ENCODE peak calls at places on chromosome 6, in six cellular contexts. D is HepG2, I is NB4, E is GM12878, T is K562, C is A549. Q is an unnamed sample.

GRCh38 chr6:46072866-46073265 is 56.9 kb upstream of the ENPP4 start:
- DNase-seq in D (no peak), I (no peak), E (no peak), T (no peak), C (no peak), Q (no peak)

GRCh38 chr6:13873288-13874190 is 51.2 kb upstream of the RNF182 start:
- DNase-seq in D (peak), I (peak), E (peak), T (peak), C (peak), Q (peak)

GRCh38 chr6:156912431-156912830 is 135.3 kb downstream of the ARID1B start:
- DNase-seq in D (no peak), I (peak), E (no peak), T (peak), C (no peak), Q (no peak)

GRCh38 chr6:139344186-139344963 is 30.1 kb downstream of the CITED2 start:
- DNase-seq in D (no peak), I (no peak), E (no peak), T (no peak), C (no peak), Q (no peak)

GRCh38 chr6:133114973-133115372 is 126.2 kb upstream of the EYA4 start:
- DNase-seq in D (no peak), I (no peak), E (no peak), T (no peak), C (no peak), Q (no peak)

GRCh38 chr6:107670792-107671199 is 153.3 kb downstream of the SCML4 start:
- DNase-seq in D (no peak), I (peak), E (peak), T (no peak), C (no peak), Q (peak)

GRCh38 chr6:44166116-44166515 is 7.5 kb downstream of the CAPN11 start:
- DNase-seq in D (no peak), I (peak), E (no peak), T (no peak), C (no peak), Q (no peak)

GRCh38 chr6:137120748-137121147 is 52.7 kb downstream of the IL22RA2 start:
- DNase-seq in D (no peak), I (no peak), E (no peak), T (no peak), C (no peak), Q (no peak)

GRCh38 chr6:148427333-148427732 is 84.7 kb downstream of the SASH1 start:
- DNase-seq in D (no peak), I (no peak), E (no peak), T (no peak), C (no peak), Q (no peak)

GRCh38 chr6:56091159-56091869 is 156.1 kb downstream of the COL21A1 start:
- DNase-seq in D (peak), I (peak), E (no peak), T (no peak), C (peak), Q (peak)

GRCh38 chr6:86936834-86937218 is 502 bp upstream of the HTR1E start:
- DNase-seq in D (no peak), I (no peak), E (no peak), T (no peak), C (no peak), Q (no peak)

GRCh38 chr6:166849762-166850181 is 106.6 kb downstream of the RNASET2 start:
- DNase-seq in D (no peak), I (no peak), E (peak), T (no peak), C (no peak), Q (no peak)

GRCh38 chr6:77457720-77458349 is 5.5 kb downstream of the HTR1B start:
- DNase-seq in D (peak), I (peak), E (no peak), T (peak), C (peak), Q (peak)

GRCh38 chr6:31945507-31946369 is at the start of gene CFB:
- DNase-seq in D (peak), I (no peak), E (no peak), T (no peak), C (peak), Q (peak)

GRCh38 chr6:40763001-40763400 is 175.8 kb upstream of the LRFN2 start:
- DNase-seq in D (no peak), I (no peak), E (no peak), T (no peak), C (no peak), Q (no peak)
- TF ChIP-seq MAX in D (no peak), I (no peak), E (no peak), T (no peak), C (no peak), Q (no peak)

GRCh38 chr6:160891690-160892089 is 99.9 kb upstream of the MAP3K4 start:
- DNase-seq in D (no peak), I (no peak), E (no peak), T (no peak), C (no peak), Q (no peak)
- TF ChIP-seq MYC in D (no peak), I (no peak), E (no peak), T (no peak), C (no peak), Q (no peak)

DNA sequence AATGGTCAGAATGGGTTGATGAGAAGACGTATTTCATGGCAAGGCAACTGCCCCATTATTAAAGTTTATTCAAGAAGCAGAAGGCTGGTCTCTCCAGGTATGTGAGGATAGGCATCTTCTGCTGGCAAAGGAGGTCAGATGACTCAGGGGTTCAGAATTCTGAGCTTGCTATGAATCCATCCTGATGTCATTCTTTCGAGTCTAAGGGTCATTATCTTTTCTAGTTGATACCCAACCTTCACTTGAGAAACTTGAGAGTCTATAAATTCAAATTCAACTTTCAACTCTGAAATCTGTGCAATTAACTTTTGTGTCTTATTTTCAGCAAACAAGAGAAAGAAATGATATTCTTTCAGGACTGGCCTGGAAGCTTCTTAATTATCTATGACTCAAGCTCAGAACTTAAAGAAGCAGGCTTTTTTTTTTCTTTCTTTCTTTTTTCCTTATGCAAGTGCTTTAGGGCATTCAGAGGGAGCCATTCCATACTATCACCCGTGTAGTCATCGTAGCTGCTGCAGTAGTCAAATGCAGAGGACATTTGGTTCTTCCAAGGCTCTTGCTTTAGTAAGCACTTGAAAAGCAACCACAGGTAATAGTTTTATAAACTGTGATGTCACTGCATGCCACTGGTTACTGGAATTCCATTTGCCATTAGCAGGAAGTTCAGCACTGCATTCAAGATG is 93.1 kb downstream of the ADTRP start:
- DNase-seq in D (peak), I (no peak), E (no peak), T (no peak), C (peak), Q (no peak)
- TF ChIP-seq MAX in D (no peak), I (no peak), E (no peak), T (no peak), C (peak), Q (no peak)

DNA sequence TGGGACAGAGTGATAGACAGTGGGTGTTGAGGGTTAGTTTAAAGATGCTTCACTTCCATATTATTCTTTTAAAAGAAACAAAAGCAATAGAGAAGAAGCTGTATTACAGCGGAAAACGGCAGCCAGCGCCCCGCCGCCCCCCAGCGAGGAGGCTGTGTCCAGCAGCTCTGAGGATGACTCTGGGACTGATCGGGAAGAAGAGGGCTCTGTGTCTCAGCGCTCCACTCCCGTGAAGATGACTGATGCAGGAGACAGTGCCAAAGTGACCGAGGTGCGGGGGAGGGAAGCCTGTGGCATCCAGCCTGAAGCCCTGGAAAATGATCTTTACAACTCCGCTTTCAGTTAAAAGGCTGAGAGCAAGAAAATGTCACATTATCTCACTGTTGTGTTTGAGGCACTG is 100.2 kb downstream of the FIG4 start:
- DNase-seq in D (no peak), I (no peak), E (no peak), T (peak), C (no peak), Q (no peak)
- TF ChIP-seq MYC in D (no peak), I (no peak), E (no peak), T (no peak), C (no peak), Q (no peak)

Q was measured in endothelial cell of umbilical vein.